ENCODE peak calls at places on chromosomes 16 and 17, in six cellular contexts. One of them, this sample, is unnamed.

GRCh38 chr17:50440172-50440837 is 14.3 kb downstream of the ACSF2 start:
- DNase-seq in mesendoderm: no peak
- DNase-seq in neuronal stem cell: no peak
- DNase-seq in IMR-90: no peak
- DNase-seq in H1: no peak
- DNase-seq in H9: no peak
- DNase-seq in this sample: no peak

GRCh38 chr16:53812914-53813313 is 109.0 kb downstream of the FTO start:
- DNase-seq in mesendoderm: no peak
- DNase-seq in neuronal stem cell: no peak
- DNase-seq in IMR-90: no peak
- DNase-seq in H1: no peak
- DNase-seq in H9: no peak
- DNase-seq in this sample: no peak

GRCh38 chr17:79515646-79516604 is 94.9 kb downstream of the RBFOX3 start:
- DNase-seq in mesendoderm: no peak
- DNase-seq in neuronal stem cell: no peak
- DNase-seq in IMR-90: peak
- DNase-seq in H1: no peak
- DNase-seq in H9: no peak
- DNase-seq in this sample: no peak

GRCh38 chr17:48740537-48740936 is 12.0 kb upstream of the HOXB13 start:
- DNase-seq in mesendoderm: no peak
- DNase-seq in neuronal stem cell: no peak
- DNase-seq in IMR-90: no peak
- DNase-seq in H1: no peak
- DNase-seq in H9: no peak
- DNase-seq in this sample: no peak

GRCh38 chr17:45784583-45785372 is 658 bp downstream of the CRHR1 start:
- DNase-seq in mesendoderm: peak
- DNase-seq in neuronal stem cell: peak
- DNase-seq in IMR-90: no peak
- DNase-seq in H1: peak
- DNase-seq in H9: peak
- DNase-seq in this sample: peak

GRCh38 chr17:81517339-81518112 is 4.9 kb upstream of the ACTG1 start:
- DNase-seq in mesendoderm: peak
- DNase-seq in neuronal stem cell: no peak
- DNase-seq in IMR-90: no peak
- DNase-seq in H1: peak
- DNase-seq in H9: peak
- DNase-seq in this sample: peak

GRCh38 chr16:87850009-87851006 is 19.0 kb downstream of the SLC7A5 start:
- DNase-seq in mesendoderm: peak
- DNase-seq in neuronal stem cell: peak
- DNase-seq in IMR-90: peak
- DNase-seq in H1: peak
- DNase-seq in H9: peak
- DNase-seq in this sample: peak

GRCh38 chr17:80029235-80029974 is 6.3 kb downstream of the TBC1D16 start:
- DNase-seq in mesendoderm: peak
- DNase-seq in neuronal stem cell: no peak
- DNase-seq in IMR-90: peak
- DNase-seq in H1: no peak
- DNase-seq in H9: no peak
- DNase-seq in this sample: peak

GRCh38 chr17:2064511-2064910 is 9.6 kb downstream of the HIC1 start:
- DNase-seq in mesendoderm: no peak
- DNase-seq in neuronal stem cell: no peak
- DNase-seq in IMR-90: no peak
- DNase-seq in H1: no peak
- DNase-seq in H9: no peak
- DNase-seq in this sample: peak

GRCh38 chr17:79711715-79712305 is 18.9 kb upstream of the ENPP7 start:
- DNase-seq in mesendoderm: no peak
- DNase-seq in neuronal stem cell: no peak
- DNase-seq in IMR-90: no peak
- DNase-seq in H1: no peak
- DNase-seq in H9: peak
- DNase-seq in this sample: no peak

GRCh38 chr17:48438662-48439061 is 8.6 kb upstream of the SKAP1 start:
- DNase-seq in mesendoderm: no peak
- DNase-seq in neuronal stem cell: no peak
- DNase-seq in IMR-90: no peak
- DNase-seq in H1: no peak
- DNase-seq in H9: no peak
- DNase-seq in this sample: no peak

GRCh38 chr16:68790130-68790761 is 53.1 kb upstream of the TANGO6 start:
- DNase-seq in mesendoderm: peak
- DNase-seq in neuronal stem cell: no peak
- DNase-seq in IMR-90: peak
- DNase-seq in H1: no peak
- DNase-seq in H9: no peak
- DNase-seq in this sample: peak

GRCh38 chr17:72404872-72405271 is 284.1 kb downstream of the SOX9 start:
- DNase-seq in mesendoderm: no peak
- DNase-seq in neuronal stem cell: no peak
- DNase-seq in IMR-90: peak
- DNase-seq in H1: no peak
- DNase-seq in H9: no peak
- DNase-seq in this sample: peak

GRCh38 chr16:79770244-79771064 is 169.9 kb upstream of the MAF start:
- DNase-seq in mesendoderm: peak
- DNase-seq in neuronal stem cell: peak
- DNase-seq in IMR-90: peak
- DNase-seq in H1: peak
- DNase-seq in H9: peak
- DNase-seq in this sample: peak

GRCh38 chr16:78648517-78648916 is 549.1 kb downstream of the WWOX start:
- DNase-seq in mesendoderm: no peak
- DNase-seq in neuronal stem cell: no peak
- DNase-seq in IMR-90: no peak
- DNase-seq in H1: no peak
- DNase-seq in H9: no peak
- DNase-seq in this sample: peak

GRCh38 chr17:59753522-59754467 is 46.3 kb downstream of the VMP1 start:
- DNase-seq in mesendoderm: peak
- DNase-seq in neuronal stem cell: peak
- DNase-seq in IMR-90: peak
- DNase-seq in H1: no peak
- DNase-seq in H9: no peak
- DNase-seq in this sample: peak

GRCh38 chr16:75304521-75305363 is 53.3 kb upstream of the BCAR1 start:
- DNase-seq in mesendoderm: peak
- DNase-seq in neuronal stem cell: no peak
- DNase-seq in IMR-90: peak
- DNase-seq in H1: no peak
- DNase-seq in H9: no peak
- DNase-seq in this sample: peak

GRCh38 chr16:84268661-84269060 is 26.0 kb upstream of the WFDC1 start:
- DNase-seq in mesendoderm: no peak
- DNase-seq in neuronal stem cell: no peak
- DNase-seq in IMR-90: no peak
- DNase-seq in H1: no peak
- DNase-seq in H9: no peak
- DNase-seq in this sample: no peak

GRCh38 chr17:78615631-78616030 is 38.4 kb upstream of the DNAH17 start:
- DNase-seq in mesendoderm: no peak
- DNase-seq in neuronal stem cell: no peak
- DNase-seq in IMR-90: no peak
- DNase-seq in H1: no peak
- DNase-seq in H9: no peak
- DNase-seq in this sample: no peak

GRCh38 chr16:25064967-25065366 is 46.6 kb upstream of the LCMT1 start:
- DNase-seq in mesendoderm: no peak
- DNase-seq in neuronal stem cell: no peak
- DNase-seq in IMR-90: peak
- DNase-seq in H1: no peak
- DNase-seq in H9: no peak
- DNase-seq in this sample: no peak

GRCh38 chr16:3400446-3400778 is 392 bp downstream of the ZSCAN32 start:
- DNase-seq in mesendoderm: no peak
- DNase-seq in neuronal stem cell: no peak
- DNase-seq in IMR-90: no peak
- DNase-seq in H1: no peak
- DNase-seq in H9: no peak
- DNase-seq in this sample: no peak
- H3K18ac ChIP-seq in mesendoderm: peak
- H3K18ac ChIP-seq in neuronal stem cell: peak
- H3K18ac ChIP-seq in IMR-90: no peak
- H3K18ac ChIP-seq in H1: no peak
- H3K18ac ChIP-seq in H9: no peak
- H3K18ac ChIP-seq in this sample: peak

DNA sequence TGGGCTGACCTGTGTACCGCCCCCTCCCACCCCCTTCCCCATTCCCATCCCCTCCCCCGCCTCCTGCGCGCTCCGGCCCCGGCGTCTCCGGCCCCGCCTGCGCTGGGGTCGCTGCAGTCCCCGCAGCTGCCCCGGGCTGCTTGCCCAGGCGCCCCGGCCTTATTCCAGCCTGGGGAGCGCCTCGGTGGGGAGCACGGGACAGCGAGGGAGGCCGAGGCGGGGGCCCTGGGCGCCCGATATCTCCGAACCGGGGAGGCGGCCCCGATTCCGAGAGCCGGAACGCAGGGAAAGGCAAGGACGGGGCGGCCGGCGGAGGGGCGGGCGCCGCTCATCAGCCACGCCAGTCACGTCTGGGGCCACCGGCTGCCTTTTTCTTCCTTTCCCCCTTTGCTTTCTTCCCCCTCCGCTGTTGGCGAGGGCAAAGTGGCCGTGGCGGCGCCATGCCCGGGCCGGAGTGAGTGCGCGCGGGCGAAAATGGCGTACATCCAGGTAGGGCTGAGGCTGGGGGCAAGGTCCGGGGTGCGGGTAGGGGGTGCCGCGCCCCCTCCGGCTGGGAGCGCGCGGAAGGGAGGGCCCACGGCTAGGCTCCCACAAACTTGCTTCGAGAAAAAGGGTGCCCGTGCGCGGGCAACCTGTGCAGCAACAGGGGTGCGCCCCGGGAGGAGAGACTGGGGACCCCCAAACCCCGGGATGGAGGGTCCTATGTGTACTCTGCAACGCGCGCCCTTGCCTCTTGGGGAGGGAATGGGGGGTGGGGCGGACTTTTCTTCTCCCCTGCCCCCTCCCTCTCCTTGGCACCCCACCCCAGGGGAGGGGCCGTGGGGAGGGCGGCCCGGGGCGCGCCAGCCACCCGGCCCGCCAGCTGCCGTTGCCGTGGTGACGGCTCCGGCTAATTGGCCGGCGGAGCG is at the start of gene SYT17:
- DNase-seq in mesendoderm: peak
- DNase-seq in neuronal stem cell: peak
- DNase-seq in IMR-90: no peak
- DNase-seq in H1: peak
- DNase-seq in H9: no peak
- DNase-seq in this sample: peak
- H3K18ac ChIP-seq in mesendoderm: peak
- H3K18ac ChIP-seq in neuronal stem cell: peak
- H3K18ac ChIP-seq in IMR-90: no peak
- H3K18ac ChIP-seq in H1: peak
- H3K18ac ChIP-seq in H9: no peak
- H3K18ac ChIP-seq in this sample: peak

DNA sequence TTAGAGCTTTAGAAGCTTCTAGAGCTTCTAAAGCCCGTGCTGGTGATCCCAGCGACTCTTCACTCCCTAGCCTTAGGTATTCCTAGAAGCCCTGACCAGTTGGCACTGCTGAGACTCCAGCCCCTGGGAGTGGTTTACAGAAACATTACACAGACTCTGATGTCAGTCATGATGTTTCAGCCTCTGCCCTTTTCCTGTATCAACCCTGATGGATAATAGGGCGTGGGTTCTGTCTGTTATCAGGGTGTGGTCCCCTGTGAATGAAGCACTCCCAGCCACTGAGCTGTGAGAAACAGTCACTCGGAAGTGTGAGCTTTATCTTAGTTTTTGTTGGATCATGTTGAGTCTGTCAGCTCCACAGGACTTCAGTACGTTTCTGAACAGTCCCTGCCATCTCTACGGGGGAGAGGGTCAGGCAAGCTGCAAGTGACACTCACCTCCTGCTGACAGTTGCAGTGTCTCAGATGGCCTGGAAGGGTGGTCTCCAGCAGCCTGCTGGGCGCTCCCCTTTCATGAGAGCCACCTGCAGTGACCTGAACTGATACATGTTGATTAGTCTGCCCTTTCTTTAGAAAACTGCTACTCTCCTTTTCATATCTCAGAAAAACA is 12.8 kb downstream of the GOSR2 start:
- DNase-seq in mesendoderm: peak
- DNase-seq in neuronal stem cell: no peak
- DNase-seq in IMR-90: no peak
- DNase-seq in H1: no peak
- DNase-seq in H9: no peak
- DNase-seq in this sample: no peak
- H3K18ac ChIP-seq in mesendoderm: no peak
- H3K18ac ChIP-seq in neuronal stem cell: no peak
- H3K18ac ChIP-seq in IMR-90: no peak
- H3K18ac ChIP-seq in H1: no peak
- H3K18ac ChIP-seq in H9: no peak
- H3K18ac ChIP-seq in this sample: no peak

DNA sequence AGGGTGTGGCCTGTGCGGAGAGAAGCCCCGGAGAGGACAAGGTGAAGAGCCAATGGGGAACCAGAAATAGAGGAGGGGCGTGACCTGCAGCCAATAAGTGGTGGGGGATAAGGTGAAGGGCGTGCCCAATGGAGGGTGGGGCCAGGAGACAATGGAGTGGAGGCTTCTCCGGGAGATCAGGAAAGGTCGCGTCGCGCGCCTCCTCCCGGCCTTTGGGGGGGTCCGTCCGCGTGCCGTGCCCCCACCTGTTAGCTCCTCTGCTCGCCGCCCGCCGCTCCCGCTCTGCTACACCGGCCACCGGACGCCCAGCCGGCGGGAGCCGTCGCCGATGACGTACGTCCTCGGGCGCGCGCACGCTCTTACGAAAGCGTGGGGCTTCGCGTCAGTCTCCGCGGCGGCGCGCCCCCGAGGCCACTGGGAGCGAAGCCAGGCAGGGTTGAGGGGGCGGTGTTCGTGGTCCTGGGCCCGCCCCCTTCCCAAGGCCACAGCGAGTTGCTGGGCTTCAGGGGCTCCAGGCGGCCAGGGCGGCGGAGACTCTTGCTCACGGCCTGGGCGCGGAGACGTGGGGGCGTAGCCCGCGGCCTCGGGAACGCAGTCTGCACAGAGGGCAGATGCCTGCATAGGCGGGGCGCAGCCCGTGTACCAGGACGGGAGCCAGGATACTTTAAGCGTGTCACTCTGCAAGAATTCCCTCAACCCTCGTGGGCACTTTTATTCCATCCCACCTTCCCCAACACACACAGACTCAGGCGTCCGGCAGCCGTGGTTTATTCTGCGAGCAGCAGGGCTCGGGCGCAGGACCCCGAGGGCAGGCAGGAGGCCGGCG is at the start of gene MATCAP1:
- DNase-seq in mesendoderm: peak
- DNase-seq in neuronal stem cell: peak
- DNase-seq in IMR-90: peak
- DNase-seq in H1: peak
- DNase-seq in H9: peak
- DNase-seq in this sample: peak
- H3K18ac ChIP-seq in mesendoderm: peak
- H3K18ac ChIP-seq in neuronal stem cell: peak
- H3K18ac ChIP-seq in IMR-90: peak
- H3K18ac ChIP-seq in H1: peak
- H3K18ac ChIP-seq in H9: peak
- H3K18ac ChIP-seq in this sample: peak

GRCh38 chr16:30335598-30336474 is 19.3 kb downstream of the CD2BP2 start:
- DNase-seq in mesendoderm: no peak
- DNase-seq in neuronal stem cell: no peak
- DNase-seq in IMR-90: no peak
- DNase-seq in H1: no peak
- DNase-seq in H9: peak
- DNase-seq in this sample: no peak
- H3K18ac ChIP-seq in mesendoderm: no peak
- H3K18ac ChIP-seq in neuronal stem cell: peak
- H3K18ac ChIP-seq in IMR-90: no peak
- H3K18ac ChIP-seq in H1: peak
- H3K18ac ChIP-seq in H9: no peak
- H3K18ac ChIP-seq in this sample: peak